ENCODE peak calls at places on chromosomes 11 and 22, in seven cellular contexts. S, L, O, C, W, N and U are unnamed samples.

GRCh38 chr11:87006035-87006434 is 31.7 kb upstream of the TMEM135 start:
- DNase-seq in S (no peak), L (no peak), O (no peak), C (no peak), W (no peak), N (no peak), U (no peak)

GRCh38 chr11:111335596-111335995 is 37.2 kb downstream of the POU2AF3 start:
- DNase-seq in S (no peak), L (no peak), O (no peak), C (no peak), W (no peak), N (no peak), U (no peak)

GRCh38 chr11:114019574-114019973 is 39.9 kb upstream of the ZBTB16 start:
- DNase-seq in S (no peak), L (no peak), O (no peak), C (no peak), W (no peak), N (no peak), U (no peak)

GRCh38 chr22:47056361-47056760 is 293.9 kb downstream of the TBC1D22A start:
- DNase-seq in S (no peak), L (no peak), O (no peak), C (no peak), W (no peak), N (no peak), U (no peak)

GRCh38 chr11:68706237-68706636 is 21.9 kb downstream of the GAL start:
- DNase-seq in S (no peak), L (no peak), O (no peak), C (no peak), W (no peak), N (no peak), U (no peak)

GRCh38 chr22:47213571-47214230 is 451.3 kb downstream of the TBC1D22A start:
- DNase-seq in S (peak; percentile 32), L (no peak), O (no peak), C (no peak), W (peak; percentile 83), N (peak; percentile 15), U (peak; percentile 40)

GRCh38 chr11:115334932-115335788 is 169.1 kb downstream of the CADM1 start:
- DNase-seq in S (peak; percentile 25), L (peak; percentile 12), O (peak; percentile 52), C (peak; percentile 39), W (no peak), N (no peak), U (no peak)

GRCh38 chr22:26570126-26570525 is 19.8 kb downstream of the TPST2 start:
- DNase-seq in S (no peak), L (no peak), O (no peak), C (no peak), W (no peak), N (no peak), U (no peak)

GRCh38 chr22:40741116-40741515 is 61.8 kb downstream of the MCHR1 start:
- DNase-seq in S (no peak), L (no peak), O (no peak), C (no peak), W (no peak), N (no peak), U (no peak)

GRCh38 chr11:85821636-85822035 is 10.7 kb upstream of the SYTL2 start:
- DNase-seq in S (no peak), L (no peak), O (peak; percentile 56), C (no peak), W (no peak), N (no peak), U (no peak)

GRCh38 chr22:21106000-21106399 is 60.3 kb downstream of the LRRC74B start:
- DNase-seq in S (peak; percentile 51), L (no peak), O (no peak), C (no peak), W (no peak), N (peak; percentile 4), U (no peak)

GRCh38 chr11:6402561-6402981 is 12.3 kb downstream of the SMPD1 start:
- DNase-seq in S (no peak), L (no peak), O (peak; percentile 39), C (peak; percentile 4), W (no peak), N (no peak), U (no peak)

GRCh38 chr22:25172153-25172552 is 27.5 kb upstream of the CRYBB3 start:
- DNase-seq in S (peak; percentile 24), L (no peak), O (no peak), C (no peak), W (no peak), N (no peak), U (no peak)

GRCh38 chr11:92272651-92273050 is 48.0 kb downstream of the FAT3 start:
- DNase-seq in S (no peak), L (no peak), O (no peak), C (no peak), W (no peak), N (no peak), U (no peak)
- H3K18ac ChIP-seq in S (no peak overlapping the region), L (no peak overlapping the region), O (no peak overlapping the region), C (no peak overlapping the region), W (no peak overlapping the region), N (no peak overlapping the region), U (no peak overlapping the region)

DNA sequence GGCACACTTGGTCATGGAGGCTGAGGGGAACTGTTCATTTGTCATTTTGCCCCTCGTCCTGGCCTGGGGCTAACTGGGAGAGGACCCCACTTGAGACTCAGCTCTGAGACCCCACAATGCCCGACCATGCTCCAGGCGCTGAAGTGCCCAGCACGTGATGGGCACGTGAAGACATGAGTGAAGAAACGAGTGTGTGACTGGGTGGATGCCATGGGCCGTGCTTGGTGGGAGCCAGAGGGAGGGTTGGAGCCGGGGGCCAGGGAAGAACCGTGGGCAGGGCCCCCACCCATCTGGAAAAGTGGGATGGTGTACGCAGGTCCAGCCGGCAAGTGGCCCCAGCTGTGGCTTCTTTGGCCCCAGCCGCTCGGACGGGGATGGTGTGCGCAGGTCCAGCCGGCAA is 61.1 kb downstream of the WNT7B start:
- DNase-seq in S (no peak), L (no peak), O (no peak), C (no peak), W (no peak), N (no peak), U (no peak)
- H3K18ac ChIP-seq in S (no peak overlapping the region), L (peak overlapping the region; percentile 9), O (no peak overlapping the region), C (no peak overlapping the region), W (no peak overlapping the region), N (no peak overlapping the region), U (no peak overlapping the region)

GRCh38 chr11:63564785-63565350 is 1.7 kb upstream of the PLAAT2 start:
- DNase-seq in S (no peak), L (no peak), O (no peak), C (no peak), W (no peak), N (peak; percentile 31), U (no peak)
- H3K18ac ChIP-seq in S (no peak overlapping the region), L (peak overlapping the region; percentile 23), O (no peak overlapping the region), C (no peak overlapping the region), W (no peak overlapping the region), N (no peak overlapping the region), U (no peak overlapping the region)

GRCh38 chr11:120471131-120471530 is 40.4 kb upstream of the GRIK4 start:
- DNase-seq in S (no peak), L (no peak), O (peak; percentile 89), C (peak; percentile 74), W (no peak), N (no peak), U (no peak)
- H3K18ac ChIP-seq in S (no peak overlapping the region), L (no peak overlapping the region), O (no peak overlapping the region), C (no peak overlapping the region), W (no peak overlapping the region), N (no peak overlapping the region), U (no peak overlapping the region)

GRCh38 chr22:45554861-45555260 is 52.2 kb downstream of the FBLN1 start:
- DNase-seq in S (no peak), L (no peak), O (no peak), C (no peak), W (no peak), N (no peak), U (no peak)
- H3K18ac ChIP-seq in S (no peak overlapping the region), L (no peak overlapping the region), O (no peak overlapping the region), C (no peak overlapping the region), W (no peak overlapping the region), N (no peak overlapping the region), U (no peak overlapping the region)